ENCODE peak calls at places on chromosomes 1 and 21, in nine cellular contexts. L is HuH-7, P is NT2/D1, H is GM12864, I is NCI-H2081 treated with DMSO at 0.1 percent for 48 hours, Z is upper lobe of left lung, A is D341Med, V is HFFc6, D is iris pigment epithelial cell. M is an unnamed sample.

GRCh38 chr21:33894736-33895288 is 20.8 kb downstream of the ATP5PO start:
- DNase-seq in P (peak), V (peak), D (peak), Z (no peak), L (peak), A (peak), I (peak), H (no peak), M (peak)

GRCh38 chr1:69146303-69146702 is 421.4 kb upstream of the LRRC7 start:
- DNase-seq in A (no peak), H (no peak), D (no peak), I (no peak), Z (no peak), L (no peak), P (no peak), V (no peak), M (no peak)

GRCh38 chr1:2928733-2929325 is 92.4 kb upstream of the ACTRT2 start:
- DNase-seq in A (no peak), L (no peak), P (no peak), V (no peak), Z (peak), D (no peak), I (no peak), H (no peak), M (no peak)

GRCh38 chr1:50416553-50417453 is 6.4 kb downstream of the DMRTA2 start:
- DNase-seq in H (no peak), V (no peak), Z (no peak), L (no peak), D (no peak), P (no peak), A (no peak), I (no peak), M (no peak)

GRCh38 chr1:28887835-28888682 is 26.3 kb upstream of the EPB41 start:
- DNase-seq in D (no peak), L (peak), Z (peak), I (no peak), A (no peak), P (no peak), V (no peak), H (no peak), M (no peak)

GRCh38 chr1:14929547-14930223 is 223.9 kb upstream of the TMEM51 start:
- DNase-seq in L (peak), V (peak), A (no peak), D (peak), P (no peak), I (no peak), H (no peak), Z (no peak), M (peak)

GRCh38 chr1:244712669-244713068 is 59.7 kb downstream of the DESI2 start:
- DNase-seq in Z (no peak), L (no peak), P (no peak), A (no peak), V (no peak), H (no peak), D (no peak), I (no peak), M (no peak)

GRCh38 chr21:45386728-45387371 is 18.1 kb upstream of the COL18A1 start:
- DNase-seq in H (no peak), P (no peak), Z (no peak), D (peak), A (no peak), L (no peak), V (peak), I (no peak), M (no peak)

GRCh38 chr1:24695202-24695974 is 49.9 kb upstream of the CLIC4 start:
- DNase-seq in I (no peak), L (no peak), A (no peak), D (no peak), V (no peak), P (no peak), Z (no peak), H (no peak), M (no peak)

GRCh38 chr1:162003061-162003824 is 20.4 kb downstream of the OLFML2B start:
- DNase-seq in A (no peak), H (no peak), L (no peak), D (peak), V (peak), P (no peak), Z (peak), I (no peak), M (no peak)

GRCh38 chr1:160346953-160347352 is 3.8 kb downstream of the NCSTN start:
- DNase-seq in A (no peak), Z (no peak), H (peak), V (no peak), L (no peak), I (no peak), P (no peak), D (no peak), M (no peak)

GRCh38 chr1:112700290-112701226 is 6.4 kb downstream of the RHOC start:
- DNase-seq in H (peak), I (no peak), D (peak), A (peak), L (peak), P (peak), Z (no peak), V (peak), M (peak)

GRCh38 chr21:42655797-42656770 is 2.7 kb downstream of the PDE9A start:
- DNase-seq in V (no peak), Z (peak), H (no peak), D (no peak), P (no peak), A (no peak), L (no peak), I (no peak), M (no peak)

GRCh38 chr1:53967409-53968124 is 21.4 kb downstream of the LRRC42 start:
- DNase-seq in A (no peak), I (no peak), H (no peak), L (no peak), D (no peak), V (no peak), Z (no peak), P (no peak), M (no peak)

M was measured in HEK293T.